ENCODE peak calls at places on chromosomes 11 and 22, in four cellular contexts. E is transverse colon, T is DMS153, S is globus pallidus. N is an unnamed sample.

GRCh38 chr11:113278925-113279324 is 35.5 kb upstream of the TTC12 start:
- DNase-seq in S (no peak), T (no peak), E (no peak), N (no peak)

GRCh38 chr22:36145881-36146280 is 14.7 kb downstream of the APOL3 start:
- DNase-seq in E (no peak), S (no peak), T (no peak), N (no peak)

GRCh38 chr11:100445231-100445735 is 241.8 kb upstream of the ARHGAP42 start:
- DNase-seq in E (no peak), S (peak), T (peak), N (peak)

GRCh38 chr11:74282863-74283484 is 28.5 kb downstream of the P4HA3 start:
- DNase-seq in T (no peak), E (no peak), S (no peak), N (no peak)

GRCh38 chr11:64747961-64748715 is 4.2 kb upstream of the RASGRP2 start:
- DNase-seq in S (no peak), T (no peak), E (no peak), N (no peak)

GRCh38 chr22:19598054-19598855 is 74.0 kb upstream of the CLDN5 start:
- DNase-seq in S (no peak), E (no peak), T (no peak), N (no peak)

GRCh38 chr22:29312218-29313125 is 3.0 kb downstream of the RASL10A start:
- DNase-seq in S (no peak), E (no peak), T (no peak), N (no peak)

GRCh38 chr11:58629857-58630256 is 7.4 kb downstream of the CNTF start:
- DNase-seq in T (no peak), E (peak), S (no peak), N (peak)

GRCh38 chr11:10594407-10594806 is 25.9 kb upstream of the LYVE1 start:
- DNase-seq in E (no peak), T (no peak), S (no peak), N (no peak)

GRCh38 chr22:49365910-49366309 is 461.8 kb downstream of the BRD1 start:
- DNase-seq in E (no peak), T (no peak), S (no peak), N (no peak)

GRCh38 chr11:32312206-32312817 is 123.0 kb downstream of the WT1 start:
- DNase-seq in T (no peak), S (no peak), E (no peak), N (no peak)

GRCh38 chr11:93791493-93791892 is 7.4 kb downstream of the MED17 start:
- DNase-seq in E (no peak), S (no peak), T (no peak), N (no peak)

GRCh38 chr11:46330887-46331652 is 16.2 kb upstream of the DGKZ start:
- DNase-seq in T (no peak), E (no peak), S (no peak), N (no peak)

GRCh38 chr11:130388607-130389205 is 39.7 kb downstream of the ADAMTS8 start:
- DNase-seq in T (no peak), S (no peak), E (no peak), N (no peak)

GRCh38 chr11:64260147-64260708 is 8.9 kb downstream of the PLCB3 start:
- DNase-seq in T (no peak), E (no peak), S (no peak), N (no peak)

GRCh38 chr11:103608566-103608965 is 427.9 kb upstream of the DDI1 start:
- DNase-seq in T (no peak), S (no peak), E (no peak), N (no peak)

GRCh38 chr11:130640526-130640925 is 192.1 kb downstream of the ADAMTS15 start:
- DNase-seq in S (no peak), T (no peak), E (no peak), N (no peak)

GRCh38 chr11:12264361-12264760 is 113.0 kb upstream of the PARVA start:
- DNase-seq in E (no peak), S (no peak), T (no peak), N (no peak)

GRCh38 chr11:97966901-97967300 is 1053.8 kb upstream of the CNTN5 start:
- DNase-seq in E (no peak), T (no peak), S (no peak), N (no peak)

N was measured in foreskin melanocyte.